ENCODE peak calls at places on chromosomes 2 and 18, in ten cellular contexts. Y is GM12878, H is prostate gland, R is ovary, I is adrenal gland, V is IMR-90, N is thyroid gland, C is A549, W is HCT116, P is Peyer's patch. O is an unnamed sample.

GRCh38 chr2:105431367-105432088 is 32.7 kb upstream of the FHL2 start:
- DNase-seq in I (peak), P (no peak), N (peak), R (peak), H (peak), W (no peak), Y (no peak), C (no peak), V (peak), O (peak)

GRCh38 chr2:52810460-52810859 is 957.1 kb upstream of the CHAC2 start:
- DNase-seq in P (no peak), Y (no peak), I (no peak), H (no peak), N (no peak), V (peak), C (peak), R (no peak), W (peak), O (no peak)

GRCh38 chr2:133884739-133885381 is 316.6 kb upstream of the NCKAP5 start:
- DNase-seq in H (no peak), R (no peak), P (no peak), Y (no peak), I (no peak), W (no peak), V (peak), N (no peak), C (peak), O (no peak)

GRCh38 chr18:79814373-79814772 is 16.6 kb downstream of the KCNG2 start:
- DNase-seq in H (no peak), Y (no peak), R (no peak), W (no peak), P (no peak), C (no peak), I (no peak), V (no peak), N (no peak), O (no peak)

GRCh38 chr2:59733970-59734369 is 819.5 kb downstream of the BCL11A start:
- DNase-seq in H (no peak), R (no peak), C (no peak), Y (no peak), W (no peak), N (peak), V (no peak), P (no peak), I (no peak), O (no peak)

GRCh38 chr2:41970898-41971660 is 76.7 kb upstream of the PKDCC start:
- DNase-seq in N (no peak), Y (no peak), W (no peak), H (no peak), V (peak), I (no peak), C (no peak), R (no peak), P (no peak), O (no peak)

GRCh38 chr2:25331686-25332365 is 9.9 kb downstream of the DNMT3A start:
- DNase-seq in C (no peak), H (no peak), W (no peak), N (no peak), V (peak), I (no peak), Y (no peak), R (no peak), P (no peak), O (no peak)

GRCh38 chr2:141029424-141030078 is 1101.3 kb downstream of the LRP1B start:
- DNase-seq in I (no peak), C (no peak), H (no peak), V (no peak), P (no peak), R (no peak), Y (no peak), N (no peak), W (no peak), O (no peak)

GRCh38 chr2:120914839-120915521 is 179.3 kb downstream of the GLI2 start:
- DNase-seq in W (no peak), H (no peak), R (peak), N (peak), Y (no peak), P (no peak), V (peak), I (peak), C (peak), O (peak)

GRCh38 chr2:233034-233433 is 30.8 kb downstream of the SH3YL1 start:
- DNase-seq in R (no peak), W (no peak), N (no peak), C (no peak), P (no peak), V (no peak), H (no peak), Y (no peak), I (no peak), O (no peak)

GRCh38 chr2:64859208-64860161 is 129.7 kb upstream of the SLC1A4 start:
- DNase-seq in C (peak), P (peak), I (peak), R (peak), H (peak), W (peak), Y (no peak), V (peak), N (peak), O (peak)

GRCh38 chr2:190576565-190576964 is 42.0 kb upstream of the NEMP2 start:
- DNase-seq in N (no peak), Y (no peak), C (no peak), W (no peak), V (no peak), R (no peak), I (no peak), H (no peak), P (no peak), O (no peak)

GRCh38 chr2:188785515-188785914 is 188.7 kb upstream of the COL3A1 start:
- DNase-seq in W (no peak), V (no peak), H (no peak), N (no peak), I (no peak), Y (no peak), P (no peak), R (no peak), C (no peak), O (no peak)

GRCh38 chr2:47008381-47009280 is 93.0 kb upstream of the MCFD2 start:
- DNase-seq in R (peak), N (peak), C (no peak), H (no peak), W (no peak), V (peak), P (no peak), Y (no peak), I (peak), O (peak)
- H3K27ac ChIP-seq in R (no peak), N (peak), C (no peak), H (peak), W (no peak), V (no peak), P (peak), Y (no peak), I (peak), O (peak)

GRCh38 chr2:10028407-10028987 is 14.9 kb upstream of the KLF11 start:
- DNase-seq in C (no peak), P (no peak), N (no peak), I (no peak), V (no peak), Y (no peak), R (no peak), H (no peak), W (no peak), O (peak)

GRCh38 chr2:10027931-10028330 is 15.4 kb upstream of the KLF11 start:
- DNase-seq in Y (no peak), P (no peak), R (no peak), I (no peak), N (no peak), W (no peak), H (no peak), C (no peak), V (no peak), O (peak)

GRCh38 chr2:10030311-10030736 is 13.0 kb upstream of the KLF11 start:
- DNase-seq in C (no peak), N (no peak), P (no peak), W (no peak), R (no peak), I (no peak), V (no peak), H (no peak), Y (no peak), O (no peak)

GRCh38 chr2:10029875-10030223 is 13.5 kb upstream of the KLF11 start:
- DNase-seq in R (no peak), H (no peak), N (no peak), P (no peak), C (no peak), Y (no peak), I (no peak), W (no peak), V (no peak), O (no peak)

GRCh38 chr2:10028988-10029874 is 14.1 kb upstream of the KLF11 start:
- DNase-seq in V (no peak), Y (no peak), N (no peak), P (no peak), W (no peak), H (no peak), C (no peak), R (no peak), I (no peak), O (peak)
- TF ChIP-seq POLR2A in V (no peak), Y (no peak), N (no peak), P (no peak), W (no peak), H (no peak), C (no peak), R (no peak), I (no peak), O (no peak)

GRCh38 chr18:33040213-33040612 is 267.4 kb upstream of the KLHL14 start:
- DNase-seq in C (no peak), I (no peak), W (no peak), R (no peak), Y (no peak), N (no peak), V (no peak), H (no peak), P (no peak), O (no peak)
- H3K4me3 ChIP-seq in C (no peak), I (no peak), W (no peak), R (no peak), Y (no peak), N (no peak), V (no peak), H (no peak), P (no peak), O (no peak)

GRCh38 chr18:58208207-58208944 is 164.3 kb downstream of the NEDD4L start:
- DNase-seq in P (no peak), I (no peak), Y (no peak), C (no peak), W (no peak), N (no peak), R (no peak), H (no peak), V (peak), O (no peak)

GRCh38 chr18:58209326-58209725 is 165.3 kb downstream of the NEDD4L start:
- DNase-seq in I (no peak), N (no peak), P (no peak), V (peak), Y (no peak), H (no peak), C (no peak), W (no peak), R (no peak), O (no peak)

GRCh38 chr18:58205780-58206160 is 161.7 kb downstream of the NEDD4L start:
- DNase-seq in I (no peak), C (no peak), P (no peak), W (no peak), H (no peak), Y (no peak), R (no peak), N (no peak), V (no peak), O (no peak)

GRCh38 chr18:58205087-58205779 is 161.2 kb downstream of the NEDD4L start:
- DNase-seq in V (peak), P (no peak), R (no peak), N (no peak), I (peak), W (no peak), Y (no peak), H (no peak), C (no peak), O (no peak)

DNA sequence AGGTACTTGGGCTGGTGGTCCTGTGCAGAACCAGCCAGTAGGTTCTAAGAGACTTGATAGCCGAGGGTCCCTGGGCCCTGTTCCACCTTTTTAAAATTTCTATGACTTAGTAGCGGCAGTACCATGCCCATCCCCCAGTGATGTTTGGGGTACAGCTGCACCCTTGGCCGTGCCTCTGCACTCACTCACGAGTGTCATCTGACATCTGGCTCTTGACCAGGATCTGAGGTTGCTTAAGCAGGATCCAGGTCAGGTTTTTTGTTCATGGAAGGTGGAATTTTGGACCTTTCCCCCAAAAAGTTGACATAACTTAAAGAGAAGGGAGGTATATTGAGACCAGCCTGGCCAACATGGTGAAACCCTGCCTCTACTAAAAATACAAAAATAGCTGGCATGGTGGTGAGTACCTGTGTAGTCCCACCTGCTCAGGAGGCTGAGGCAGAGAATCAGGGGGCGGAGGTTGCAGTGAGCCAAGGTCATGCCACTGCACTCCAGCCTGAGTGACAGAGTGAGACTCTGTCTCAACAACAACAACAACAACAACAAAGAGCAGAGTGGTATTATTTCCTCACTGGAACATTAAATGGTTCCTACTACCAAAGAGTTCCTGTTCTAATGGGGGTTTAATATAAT is 163.6 kb downstream of the NEDD4L start:
- DNase-seq in N (no peak), P (no peak), H (no peak), Y (no peak), I (no peak), W (no peak), C (no peak), R (no peak), V (no peak), O (no peak)
- H3K27ac ChIP-seq in N (no peak), P (no peak), H (peak), Y (no peak), I (no peak), W (no peak), C (no peak), R (no peak), V (no peak), O (peak)

O was measured in sigmoid colon.